ENCODE peak calls at places on chromosomes 1 and 21, in four cellular contexts. One of them, this sample, is unnamed. For H3K27me3, the result is how much of the 10 kb centered on the place peaks cover.

GRCh38 chr1:18921506-18922251 is 19.3 kb upstream of the ALDH4A1 start:
- DNase-seq in brain microvascular endothelial cell: no peak
- DNase-seq in IMR-90: no peak
- DNase-seq in AG04450: no peak
- DNase-seq in this sample: no peak

GRCh38 chr1:201223852-201224670 is 33.4 kb downstream of the IGFN1 start:
- DNase-seq in brain microvascular endothelial cell: no peak
- DNase-seq in IMR-90: no peak
- DNase-seq in AG04450: no peak
- DNase-seq in this sample: no peak

GRCh38 chr1:98112631-98113030 is 191.8 kb upstream of the DPYD start:
- DNase-seq in IMR-90: no peak
- DNase-seq in AG04450: no peak
- DNase-seq in brain microvascular endothelial cell: no peak
- DNase-seq in this sample: no peak

GRCh38 chr1:232678185-232678886 is 48.4 kb upstream of the SIPA1L2 start:
- DNase-seq in AG04450: no peak
- DNase-seq in brain microvascular endothelial cell: no peak
- DNase-seq in IMR-90: peak
- DNase-seq in this sample: no peak

GRCh38 chr1:106080608-106081325 is 975.7 kb upstream of the PRMT6 start:
- DNase-seq in brain microvascular endothelial cell: no peak
- DNase-seq in IMR-90: no peak
- DNase-seq in AG04450: no peak
- DNase-seq in this sample: no peak

GRCh38 chr1:234881893-234882771 is 246.5 kb downstream of the TOMM20 start:
- DNase-seq in brain microvascular endothelial cell: no peak
- DNase-seq in AG04450: no peak
- DNase-seq in IMR-90: no peak
- DNase-seq in this sample: no peak

GRCh38 chr1:23019851-23020625 is 770 bp downstream of the KDM1A start:
- DNase-seq in IMR-90: peak
- DNase-seq in brain microvascular endothelial cell: peak
- DNase-seq in AG04450: no peak
- DNase-seq in this sample: peak

GRCh38 chr1:223486366-223486765 is 93.2 kb downstream of the CCDC185 start:
- DNase-seq in AG04450: no peak
- DNase-seq in brain microvascular endothelial cell: no peak
- DNase-seq in IMR-90: no peak
- DNase-seq in this sample: no peak

GRCh38 chr1:101071470-101071886 is 45.9 kb upstream of the DPH5 start:
- DNase-seq in AG04450: no peak
- DNase-seq in IMR-90: peak
- DNase-seq in brain microvascular endothelial cell: no peak
- DNase-seq in this sample: no peak

GRCh38 chr21:15063081-15063820 is 1.5 kb downstream of the NRIP1 start:
- DNase-seq in IMR-90: peak
- DNase-seq in AG04450: no peak
- DNase-seq in brain microvascular endothelial cell: no peak
- DNase-seq in this sample: peak

GRCh38 chr21:41429925-41430491 is 4.0 kb downstream of the MX1 start:
- DNase-seq in brain microvascular endothelial cell: no peak
- DNase-seq in IMR-90: no peak
- DNase-seq in AG04450: no peak
- DNase-seq in this sample: no peak
- H3K27me3 ChIP-seq in brain microvascular endothelial cell: under half
- H3K27me3 ChIP-seq in IMR-90: under half
- H3K27me3 ChIP-seq in AG04450: under half
- H3K27me3 ChIP-seq in this sample: under half

GRCh38 chr1:193142409-193142808 is 20.6 kb downstream of the CDC73 start:
- DNase-seq in IMR-90: no peak
- DNase-seq in brain microvascular endothelial cell: no peak
- DNase-seq in AG04450: no peak
- DNase-seq in this sample: no peak
- TF ChIP-seq CTCF in IMR-90: no peak
- TF ChIP-seq CTCF in brain microvascular endothelial cell: no peak
- TF ChIP-seq CTCF in AG04450: no peak
- TF ChIP-seq CTCF in this sample: no peak

GRCh38 chr1:244863491-244864252 is 671 bp downstream of the HNRNPU start:
- DNase-seq in AG04450: no peak
- DNase-seq in brain microvascular endothelial cell: no peak
- DNase-seq in IMR-90: no peak
- DNase-seq in this sample: no peak

GRCh38 chr1:244866355-244866754 is 2.0 kb upstream of the HNRNPU start:
- DNase-seq in brain microvascular endothelial cell: no peak
- DNase-seq in AG04450: no peak
- DNase-seq in IMR-90: no peak
- DNase-seq in this sample: no peak

GRCh38 chr1:244865028-244865371 is 657 bp upstream of the HNRNPU start:
- DNase-seq in brain microvascular endothelial cell: no peak
- DNase-seq in IMR-90: no peak
- DNase-seq in AG04450: no peak
- DNase-seq in this sample: peak

GRCh38 chr1:244864253-244865027 is at the start of gene HNRNPU:
- DNase-seq in AG04450: peak
- DNase-seq in brain microvascular endothelial cell: peak
- DNase-seq in IMR-90: peak
- DNase-seq in this sample: peak

GRCh38 chr1:244865820-244866219 is 1.5 kb upstream of the HNRNPU start:
- DNase-seq in AG04450: no peak
- DNase-seq in IMR-90: no peak
- DNase-seq in brain microvascular endothelial cell: no peak
- DNase-seq in this sample: no peak
- H3K4me3 ChIP-seq in AG04450: no peak
- H3K4me3 ChIP-seq in IMR-90: no peak
- H3K4me3 ChIP-seq in brain microvascular endothelial cell: no peak
- H3K4me3 ChIP-seq in this sample: no peak

DNA sequence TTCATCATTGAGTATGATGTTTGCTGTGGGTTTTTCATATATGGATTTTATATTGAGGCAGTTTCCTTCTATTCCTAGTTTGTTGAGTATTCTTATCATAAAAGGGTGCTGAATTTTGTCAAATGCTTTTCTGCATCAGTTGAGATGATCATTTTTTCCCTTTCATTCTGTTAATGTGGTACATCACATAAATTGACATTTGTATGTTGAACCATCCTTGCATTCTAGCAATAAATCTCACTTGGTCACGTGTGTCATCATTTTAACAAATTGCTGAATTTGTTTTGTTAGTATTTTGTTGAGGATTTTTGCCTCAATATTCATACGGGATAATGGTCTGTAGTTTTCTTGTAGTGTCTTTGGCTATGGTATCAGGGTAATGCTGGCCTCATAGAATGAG is 19.9 kb downstream of the TTC34 start:
- DNase-seq in AG04450: no peak
- DNase-seq in IMR-90: no peak
- DNase-seq in brain microvascular endothelial cell: no peak
- DNase-seq in this sample: no peak
- H3K27me3 ChIP-seq in AG04450: under half
- H3K27me3 ChIP-seq in IMR-90: under half
- H3K27me3 ChIP-seq in brain microvascular endothelial cell: under half
- H3K27me3 ChIP-seq in this sample: under half

GRCh38 chr1:2046953-2047748 is 3.1 kb upstream of the PRKCZ start:
- DNase-seq in AG04450: no peak
- DNase-seq in IMR-90: no peak
- DNase-seq in brain microvascular endothelial cell: no peak
- DNase-seq in this sample: no peak

GRCh38 chr1:2045468-2046224 is 4.6 kb upstream of the PRKCZ start:
- DNase-seq in IMR-90: peak
- DNase-seq in AG04450: no peak
- DNase-seq in brain microvascular endothelial cell: no peak
- DNase-seq in this sample: no peak

GRCh38 chr1:2047749-2048729 is 2.2 kb upstream of the PRKCZ start:
- DNase-seq in AG04450: no peak
- DNase-seq in brain microvascular endothelial cell: no peak
- DNase-seq in IMR-90: no peak
- DNase-seq in this sample: no peak

GRCh38 chr1:2044510-2045319 is 5.5 kb upstream of the PRKCZ start:
- DNase-seq in brain microvascular endothelial cell: peak
- DNase-seq in IMR-90: peak
- DNase-seq in AG04450: no peak
- DNase-seq in this sample: peak

DNA sequence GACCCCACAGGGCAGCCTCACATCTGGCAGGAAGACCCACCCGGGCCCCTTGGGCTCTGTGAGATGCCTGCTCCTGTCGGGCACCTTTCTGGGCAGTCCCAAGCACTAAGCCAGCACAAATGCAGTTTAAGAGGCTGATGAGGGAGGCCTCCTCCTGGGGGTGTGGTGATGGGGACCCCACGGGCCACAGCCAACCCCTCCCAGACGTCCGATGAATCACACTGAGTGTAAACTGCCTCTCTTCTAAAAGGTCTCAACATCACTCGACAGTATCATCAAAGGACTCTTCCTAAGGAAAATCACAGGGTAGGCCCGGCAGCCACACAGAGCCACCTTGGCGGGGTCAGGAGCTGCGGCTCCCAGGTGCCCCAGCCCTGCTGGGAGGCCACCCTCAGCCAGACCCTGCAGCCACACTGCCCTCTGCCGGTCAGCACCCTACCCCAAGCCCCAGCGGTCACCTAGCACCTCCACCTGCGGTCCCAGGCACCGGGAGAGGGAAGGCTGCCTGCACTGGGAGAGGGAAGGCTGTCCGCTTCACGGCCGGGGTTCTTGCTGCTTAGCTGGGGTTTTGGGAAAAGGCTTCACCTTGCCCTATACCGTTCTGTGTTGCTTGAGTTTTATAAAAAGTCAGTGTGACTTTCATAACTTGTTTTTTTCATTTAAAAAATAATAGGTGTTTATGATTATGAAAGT is 3.8 kb upstream of the PRKCZ start:
- DNase-seq in brain microvascular endothelial cell: peak
- DNase-seq in AG04450: no peak
- DNase-seq in IMR-90: no peak
- DNase-seq in this sample: peak
- TF ChIP-seq CTCF in brain microvascular endothelial cell: peak
- TF ChIP-seq CTCF in AG04450: peak
- TF ChIP-seq CTCF in IMR-90: peak
- TF ChIP-seq CTCF in this sample: peak

GRCh38 chr21:27045281-27045985 is 78.5 kb upstream of the ADAMTS5 start:
- DNase-seq in IMR-90: no peak
- DNase-seq in brain microvascular endothelial cell: no peak
- DNase-seq in AG04450: no peak
- DNase-seq in this sample: no peak
- H3K4me3 ChIP-seq in IMR-90: no peak
- H3K4me3 ChIP-seq in brain microvascular endothelial cell: no peak
- H3K4me3 ChIP-seq in AG04450: no peak
- H3K4me3 ChIP-seq in this sample: no peak

GRCh38 chr1:228471762-228472398 is 15.3 kb upstream of the RNF187 start:
- DNase-seq in AG04450: no peak
- DNase-seq in IMR-90: peak
- DNase-seq in brain microvascular endothelial cell: no peak
- DNase-seq in this sample: no peak
- H3K27me3 ChIP-seq in AG04450: under half
- H3K27me3 ChIP-seq in IMR-90: under half
- H3K27me3 ChIP-seq in brain microvascular endothelial cell: under half
- H3K27me3 ChIP-seq in this sample: under half

GRCh38 chr1:89870998-89871397 is 50.2 kb downstream of the LRRC8D start:
- DNase-seq in brain microvascular endothelial cell: no peak
- DNase-seq in IMR-90: no peak
- DNase-seq in AG04450: no peak
- DNase-seq in this sample: no peak

GRCh38 chr1:89873757-89874156 is 52.9 kb downstream of the LRRC8D start:
- DNase-seq in brain microvascular endothelial cell: no peak
- DNase-seq in AG04450: no peak
- DNase-seq in IMR-90: peak
- DNase-seq in this sample: no peak

GRCh38 chr1:89872567-89872966 is 51.7 kb downstream of the LRRC8D start:
- DNase-seq in AG04450: no peak
- DNase-seq in IMR-90: no peak
- DNase-seq in brain microvascular endothelial cell: no peak
- DNase-seq in this sample: no peak

GRCh38 chr1:89871768-89872473 is 51.1 kb downstream of the LRRC8D start:
- DNase-seq in brain microvascular endothelial cell: no peak
- DNase-seq in IMR-90: no peak
- DNase-seq in AG04450: no peak
- DNase-seq in this sample: no peak

GRCh38 chr1:89873250-89873649 is 52.4 kb downstream of the LRRC8D start:
- DNase-seq in AG04450: no peak
- DNase-seq in IMR-90: peak
- DNase-seq in brain microvascular endothelial cell: no peak
- DNase-seq in this sample: no peak
- TF ChIP-seq CTCF in AG04450: no peak
- TF ChIP-seq CTCF in IMR-90: no peak
- TF ChIP-seq CTCF in brain microvascular endothelial cell: no peak
- TF ChIP-seq CTCF in this sample: no peak

GRCh38 chr1:165375623-165376022 is 19.1 kb upstream of the LMX1A start:
- DNase-seq in AG04450: no peak
- DNase-seq in brain microvascular endothelial cell: no peak
- DNase-seq in IMR-90: no peak
- DNase-seq in this sample: no peak

GRCh38 chr1:165376811-165377153 is 20.3 kb upstream of the LMX1A start:
- DNase-seq in brain microvascular endothelial cell: no peak
- DNase-seq in AG04450: no peak
- DNase-seq in IMR-90: no peak
- DNase-seq in this sample: no peak

GRCh38 chr1:165381745-165382530 is 25.4 kb upstream of the LMX1A start:
- DNase-seq in AG04450: no peak
- DNase-seq in brain microvascular endothelial cell: no peak
- DNase-seq in IMR-90: no peak
- DNase-seq in this sample: no peak

GRCh38 chr1:165371588-165372235 is 15.2 kb upstream of the LMX1A start:
- DNase-seq in IMR-90: no peak
- DNase-seq in brain microvascular endothelial cell: no peak
- DNase-seq in AG04450: no peak
- DNase-seq in this sample: no peak

GRCh38 chr1:165376041-165376810 is 19.7 kb upstream of the LMX1A start:
- DNase-seq in brain microvascular endothelial cell: peak
- DNase-seq in IMR-90: peak
- DNase-seq in AG04450: no peak
- DNase-seq in this sample: no peak
- H3K4me3 ChIP-seq in brain microvascular endothelial cell: no peak
- H3K4me3 ChIP-seq in IMR-90: no peak
- H3K4me3 ChIP-seq in AG04450: peak
- H3K4me3 ChIP-seq in this sample: no peak

This sample was measured in BE2C.